ENCODE peak calls at places on chromosomes 13 and 19, in seven cellular contexts. W, U, S, F, J, O and Z are unnamed samples.

GRCh38 chr19:48511800-48512503 is at the start of gene LMTK3:
- DNase-seq in U (peak), W (peak), F (peak), O (no peak), J (peak), S (no peak), Z (peak)

GRCh38 chr13:93388701-93389100 is 162.1 kb downstream of the GPC6 start:
- DNase-seq in F (no peak), O (no peak), S (no peak), J (peak), U (peak), W (no peak), Z (no peak)

GRCh38 chr13:78241278-78241919 is 322.8 kb upstream of the EDNRB start:
- DNase-seq in O (peak), S (peak), J (peak), F (peak), U (peak), W (peak), Z (peak)

GRCh38 chr19:10390652-10391286 is 10.4 kb upstream of the TYK2 start:
- DNase-seq in O (peak), F (peak), S (peak), W (peak), J (peak), U (peak), Z (peak)

GRCh38 chr13:79999601-80000000 is 341.3 kb downstream of the SPRY2 start:
- DNase-seq in W (no peak), S (no peak), F (no peak), U (peak), J (no peak), O (no peak), Z (no peak)

GRCh38 chr19:38090561-38090960 is 133.5 kb downstream of the DPF1 start:
- DNase-seq in J (no peak), U (no peak), F (no peak), O (no peak), S (no peak), W (no peak), Z (no peak)

GRCh38 chr19:51407631-51408131 is 9.8 kb downstream of the SIGLEC10 start:
- DNase-seq in S (no peak), F (peak), J (peak), O (no peak), W (no peak), U (peak), Z (peak)

GRCh38 chr19:36528921-36529518 is 949 bp upstream of the ZNF260 start:
- DNase-seq in S (no peak), W (peak), U (no peak), O (no peak), F (peak), J (no peak), Z (peak)

GRCh38 chr19:16027528-16027927 is 48.8 kb upstream of the TPM4 start:
- DNase-seq in U (no peak), W (no peak), S (no peak), J (no peak), O (no peak), F (no peak), Z (no peak)

GRCh38 chr13:38670627-38671026 is 16.2 kb upstream of the FREM2 start:
- DNase-seq in O (no peak), S (no peak), U (peak), F (peak), W (no peak), J (no peak), Z (no peak)

GRCh38 chr19:37583340-37583739 is 11.3 kb downstream of the ZNF571 start:
- DNase-seq in W (no peak), O (no peak), J (no peak), S (no peak), F (peak), U (no peak), Z (no peak)

GRCh38 chr19:56667311-56667870 is 4.2 kb downstream of the ZNF835 start:
- DNase-seq in W (no peak), F (peak), O (no peak), J (no peak), S (no peak), U (no peak), Z (no peak)

DNA sequence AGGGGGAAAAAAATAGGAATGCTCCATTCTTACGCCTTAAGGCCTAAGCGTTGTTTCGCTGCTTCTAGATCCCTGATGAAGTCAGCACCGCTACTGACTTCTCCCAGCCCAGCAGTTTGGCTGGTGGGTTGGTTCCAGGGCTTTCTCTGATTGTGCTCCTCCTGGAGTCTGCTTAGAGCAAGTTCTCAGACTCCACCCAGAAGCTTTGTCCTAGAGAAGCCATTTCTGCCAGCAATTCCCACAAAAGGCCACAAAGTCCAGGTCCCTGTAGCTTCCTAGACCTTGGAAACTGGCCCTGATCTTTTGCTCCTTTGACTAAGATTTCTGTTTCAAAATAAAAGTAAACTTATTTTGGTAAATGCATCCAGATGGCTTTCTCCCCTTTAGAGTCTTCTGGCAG is 65.4 kb downstream of the KCTD12 start:
- DNase-seq in O (no peak), F (peak), S (no peak), J (peak), U (no peak), W (no peak), Z (no peak)
- H3K9ac ChIP-seq in O (no peak), F (no peak), S (no peak), J (peak), U (no peak), W (no peak), Z (no peak)

GRCh38 chr13:52067237-52067636 is 42.7 kb downstream of the UTP14C start:
- DNase-seq in J (peak), O (no peak), F (peak), U (no peak), S (no peak), W (no peak), Z (no peak)
- H4K8ac ChIP-seq in J (no peak), O (no peak), F (no peak), U (no peak), S (no peak), W (no peak), Z (no peak)

GRCh38 chr13:88329066-88329465 is 657.9 kb downstream of the SLITRK5 start:
- DNase-seq in F (no peak), S (no peak), O (no peak), J (no peak), W (no peak), U (no peak), Z (no peak)
- H3K9ac ChIP-seq in F (no peak), S (no peak), O (no peak), J (no peak), W (no peak), U (no peak), Z (no peak)

GRCh38 chr13:29749401-29750177 is 100.8 kb downstream of the UBL3 start:
- DNase-seq in O (peak), U (peak), J (peak), S (no peak), F (no peak), W (no peak), Z (no peak)

GRCh38 chr13:29752175-29752574 is 98.2 kb downstream of the UBL3 start:
- DNase-seq in O (no peak), F (no peak), W (no peak), U (no peak), S (no peak), J (no peak), Z (no peak)

GRCh38 chr13:29748097-29748496 is 102.3 kb downstream of the UBL3 start:
- DNase-seq in O (no peak), U (no peak), F (no peak), J (no peak), S (no peak), W (no peak), Z (no peak)

GRCh38 chr13:29753593-29754485 is 96.6 kb downstream of the UBL3 start:
- DNase-seq in W (peak), F (no peak), J (peak), O (no peak), U (peak), S (no peak), Z (no peak)

DNA sequence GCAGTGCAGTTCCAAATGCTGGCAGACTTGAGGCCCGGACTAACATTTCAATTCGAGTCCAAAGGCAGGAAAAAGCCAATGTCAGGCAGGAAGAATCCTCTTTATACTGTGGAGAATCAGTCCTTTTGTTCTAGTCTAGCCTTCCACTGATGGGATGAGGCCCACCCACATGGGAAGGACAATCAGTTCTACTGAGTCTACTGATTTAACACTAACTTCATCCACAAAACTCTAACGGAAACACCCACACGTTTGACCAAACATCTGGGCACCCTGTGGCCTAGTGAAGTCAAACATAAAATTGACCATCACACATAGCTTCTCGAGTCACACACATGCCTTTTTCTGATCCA is 100.3 kb downstream of the UBL3 start:
- DNase-seq in O (no peak), F (no peak), U (no peak), J (no peak), S (no peak), W (no peak), Z (no peak)
- H4K8ac ChIP-seq in O (no peak), F (no peak), U (peak), J (no peak), S (no peak), W (no peak), Z (no peak)